ENCODE peak calls at places on chromosomes 2 and 18, in four cellular contexts. R is cerebellar nuclear complex, G is posterior vena cava, C is activated gamma-delta T cell treated with Interleukin-2 at 50 U/mL for 16 hours. U is an unnamed sample.

GRCh38 chr2:196278491-196278911 is 107.1 kb upstream of the STK17B start:
- DNase-seq in R (no peak), G (no peak), C (no peak), U (no peak)

GRCh38 chr2:16727256-16727655 is 61.6 kb upstream of the CYRIA start:
- DNase-seq in R (no peak), G (no peak), C (no peak), U (no peak)

GRCh38 chr2:1742680-1743395 is 1.5 kb downstream of the PXDN start:
- DNase-seq in R (no peak), G (peak), C (peak), U (peak)

GRCh38 chr18:8948471-8949149 is 153.9 kb upstream of the NDUFV2 start:
- DNase-seq in R (peak), G (no peak), C (no peak), U (no peak)

GRCh38 chr2:20050712-20051517 is 513 bp downstream of the LAPTM4A start:
- DNase-seq in R (peak), G (no peak), C (peak), U (no peak)

GRCh38 chr2:8162602-8163001 is 519.3 kb upstream of the ID2 start:
- DNase-seq in R (no peak), G (no peak), C (no peak), U (no peak)

GRCh38 chr18:42401131-42401673 is 446.2 kb downstream of the PIK3C3 start:
- DNase-seq in R (no peak), G (no peak), C (no peak), U (no peak)

GRCh38 chr18:54218299-54218698 is 6.2 kb downstream of the MBD2 start:
- DNase-seq in R (no peak), G (no peak), C (no peak), U (no peak)

GRCh38 chr2:46306320-46306719 is 9.1 kb downstream of the EPAS1 start:
- DNase-seq in R (no peak), G (no peak), C (no peak), U (no peak)

GRCh38 chr2:236871500-236872001 is 214.1 kb upstream of the COPS8 start:
- DNase-seq in R (no peak), G (no peak), C (no peak), U (no peak)

GRCh38 chr2:237492137-237492890 is 5.3 kb downstream of the MLPH start:
- DNase-seq in R (no peak), G (no peak), C (no peak), U (peak)

GRCh38 chr2:240928476-240929363 is 22.6 kb downstream of the CROCC2 start:
- DNase-seq in R (no peak), G (peak), C (no peak), U (peak)

GRCh38 chr2:161063946-161064306 is 96.3 kb upstream of the TANK start:
- DNase-seq in R (no peak), G (no peak), C (no peak), U (no peak)

GRCh38 chr2:204896146-204896545 is 350.9 kb downstream of the PARD3B start:
- DNase-seq in R (no peak), G (no peak), C (no peak), U (no peak)